ENCODE peak calls at places on chromosomes 3 and 15, in four cellular contexts. N, T, X and I are unnamed samples.

GRCh38 chr3:52820741-52821140 is 9.7 kb downstream of the ITIH4 start:
- DNase-seq in N (peak; percentile 66), X (no peak), T (no peak), I (no peak)

GRCh38 chr3:188458761-188459160 is 304.8 kb downstream of the LPP start:
- DNase-seq in X (no peak), T (no peak), N (no peak), I (no peak)

GRCh38 chr15:95826831-95827230 is 503.7 kb upstream of the NR2F2 start:
- DNase-seq in X (no peak), T (no peak), N (peak; percentile 27), I (no peak)

GRCh38 chr3:102192575-102192974 is 242.2 kb upstream of the ZPLD1 start:
- DNase-seq in T (no peak), X (no peak), N (no peak), I (no peak)

GRCh38 chr3:30440147-30440604 is 166.2 kb upstream of the TGFBR2 start:
- DNase-seq in N (no peak), X (no peak), T (no peak), I (no peak)

GRCh38 chr15:43492673-43493601 is at the start of gene TP53BP1:
- DNase-seq in N (peak; percentile 97), X (peak; percentile 96), T (peak; percentile 86), I (peak; percentile 91)

GRCh38 chr3:97892852-97893251 is 71.0 kb downstream of the CRYBG3 start:
- DNase-seq in X (no peak), T (no peak), N (no peak), I (no peak)

GRCh38 chr15:60079210-60079609 is 75.1 kb downstream of the FOXB1 start:
- DNase-seq in X (no peak), T (no peak), N (no peak), I (no peak)

GRCh38 chr3:57757642-57758297 is 1.7 kb downstream of the SLMAP start:
- DNase-seq in N (no peak), T (no peak), X (no peak), I (no peak)

GRCh38 chr3:128463354-128463753 is 3.3 kb downstream of the DNAJB8 start:
- DNase-seq in N (no peak), T (no peak), X (no peak), I (no peak)

GRCh38 chr3:178385280-178385952 is 150.8 kb upstream of the KCNMB2 start:
- DNase-seq in X (no peak), T (no peak), N (peak; percentile 14), I (peak; percentile 83)

GRCh38 chr3:52289747-52290595 is 2.3 kb downstream of the GLYCTK start:
- DNase-seq in X (no peak), N (no peak), T (no peak), I (no peak)

GRCh38 chr3:135213213-135213612 is 418.2 kb downstream of the EPHB1 start:
- DNase-seq in T (no peak), N (no peak), X (no peak), I (no peak)

GRCh38 chr3:29301332-29302011 is 20.6 kb downstream of the RBMS3 start:
- DNase-seq in T (no peak), X (no peak), N (no peak), I (no peak)

GRCh38 chr3:52259035-52259434 is 13.5 kb downstream of the PPM1M start:
- DNase-seq in T (no peak), N (no peak), X (no peak), I (no peak)

GRCh38 chr3:135165260-135165659 is 370.2 kb downstream of the EPHB1 start:
- DNase-seq in X (no peak), N (no peak), T (no peak), I (no peak)

GRCh38 chr3:47376393-47376792 is 4.4 kb upstream of the PTPN23 start:
- DNase-seq in X (no peak), T (no peak), N (no peak), I (no peak)

GRCh38 chr15:89806565-89807550 is 7.8 kb downstream of the ANPEP start:
- DNase-seq in X (no peak), N (no peak), T (no peak), I (no peak)

GRCh38 chr15:60391722-60392340 is 6.0 kb downstream of the ANXA2 start:
- DNase-seq in T (no peak), X (no peak), N (no peak), I (no peak)

GRCh38 chr3:172102123-172102882 is 62.9 kb downstream of the FNDC3B start:
- DNase-seq in X (no peak), N (no peak), T (no peak), I (no peak)

GRCh38 chr3:138842483-138843188 is 7.9 kb upstream of the PIK3CB start:
- DNase-seq in N (no peak), X (no peak), T (no peak), I (no peak)

GRCh38 chr3:79421273-79421672 is 346.5 kb downstream of the ROBO1 start:
- DNase-seq in T (no peak), X (no peak), N (no peak), I (no peak)

GRCh38 chr3:9397911-9398714 is 698 bp downstream of the SETD5 start:
- DNase-seq in X (peak; percentile 53), T (no peak), N (peak; percentile 33), I (no peak)

GRCh38 chr3:46952813-46953212 is 23.7 kb downstream of the CCDC12 start:
- DNase-seq in N (no peak), X (no peak), T (no peak), I (no peak)

GRCh38 chr3:143201870-143202269 is 82.3 kb downstream of the CHST2 start:
- DNase-seq in N (no peak), X (no peak), T (no peak), I (no peak)